ENCODE peak calls at places on chromosome 21, in seven cellular contexts. One of them, this sample, is unnamed.

GRCh38 chr21:44998621-44999427 is 59.0 kb downstream of the SLX9 start:
- DNase-seq in cardiac muscle cell: no peak
- DNase-seq in uterus: no peak
- DNase-seq in HL-60: no peak
- DNase-seq in BE2C: peak
- DNase-seq in tibial nerve: no peak
- DNase-seq in upper lobe of right lung: no peak
- DNase-seq in this sample: no peak

GRCh38 chr21:32138658-32139057 is 140.2 kb downstream of the MIS18A start:
- DNase-seq in HL-60: no peak
- DNase-seq in cardiac muscle cell: no peak
- DNase-seq in tibial nerve: no peak
- DNase-seq in upper lobe of right lung: no peak
- DNase-seq in BE2C: no peak
- DNase-seq in uterus: no peak
- DNase-seq in this sample: no peak

GRCh38 chr21:45533731-45534571 is 8.3 kb downstream of the SLC19A1 start:
- DNase-seq in cardiac muscle cell: no peak
- DNase-seq in HL-60: no peak
- DNase-seq in upper lobe of right lung: peak
- DNase-seq in uterus: no peak
- DNase-seq in BE2C: peak
- DNase-seq in tibial nerve: no peak
- DNase-seq in this sample: peak

GRCh38 chr21:15701845-15702244 is 27.9 kb upstream of the USP25 start:
- DNase-seq in upper lobe of right lung: no peak
- DNase-seq in BE2C: no peak
- DNase-seq in cardiac muscle cell: no peak
- DNase-seq in tibial nerve: no peak
- DNase-seq in uterus: no peak
- DNase-seq in HL-60: no peak
- DNase-seq in this sample: no peak

GRCh38 chr21:14734191-14734590 is 188.1 kb upstream of the SAMSN1 start:
- DNase-seq in upper lobe of right lung: no peak
- DNase-seq in cardiac muscle cell: no peak
- DNase-seq in tibial nerve: no peak
- DNase-seq in HL-60: peak
- DNase-seq in uterus: no peak
- DNase-seq in BE2C: no peak
- DNase-seq in this sample: peak

GRCh38 chr21:18617291-18617690 is 213.7 kb upstream of the TMPRSS15 start:
- DNase-seq in HL-60: no peak
- DNase-seq in uterus: no peak
- DNase-seq in tibial nerve: no peak
- DNase-seq in cardiac muscle cell: no peak
- DNase-seq in upper lobe of right lung: no peak
- DNase-seq in BE2C: no peak
- DNase-seq in this sample: no peak

GRCh38 chr21:36082140-36082742 is 12.4 kb downstream of the CBR1 start:
- DNase-seq in BE2C: no peak
- DNase-seq in cardiac muscle cell: no peak
- DNase-seq in uterus: no peak
- DNase-seq in tibial nerve: no peak
- DNase-seq in upper lobe of right lung: no peak
- DNase-seq in HL-60: no peak
- DNase-seq in this sample: no peak

GRCh38 chr21:27192286-27192685 is 225.4 kb upstream of the ADAMTS5 start:
- DNase-seq in cardiac muscle cell: no peak
- DNase-seq in tibial nerve: no peak
- DNase-seq in upper lobe of right lung: no peak
- DNase-seq in HL-60: no peak
- DNase-seq in uterus: no peak
- DNase-seq in BE2C: no peak
- DNase-seq in this sample: no peak

GRCh38 chr21:21666689-21667088 is 668.5 kb downstream of the NCAM2 start:
- DNase-seq in uterus: no peak
- DNase-seq in HL-60: no peak
- DNase-seq in cardiac muscle cell: no peak
- DNase-seq in tibial nerve: no peak
- DNase-seq in upper lobe of right lung: no peak
- DNase-seq in BE2C: no peak
- DNase-seq in this sample: no peak

GRCh38 chr21:26954591-26955214 is 12.2 kb downstream of the ADAMTS5 start:
- DNase-seq in uterus: no peak
- DNase-seq in BE2C: no peak
- DNase-seq in cardiac muscle cell: no peak
- DNase-seq in tibial nerve: no peak
- DNase-seq in HL-60: no peak
- DNase-seq in upper lobe of right lung: no peak
- DNase-seq in this sample: no peak

GRCh38 chr21:23963454-23963853 is 1643.8 kb downstream of the MRPL39 start:
- DNase-seq in tibial nerve: no peak
- DNase-seq in upper lobe of right lung: no peak
- DNase-seq in HL-60: no peak
- DNase-seq in BE2C: no peak
- DNase-seq in cardiac muscle cell: no peak
- DNase-seq in uterus: no peak
- DNase-seq in this sample: no peak

GRCh38 chr21:21688877-21689276 is 690.7 kb downstream of the NCAM2 start:
- DNase-seq in cardiac muscle cell: peak
- DNase-seq in upper lobe of right lung: peak
- DNase-seq in tibial nerve: no peak
- DNase-seq in HL-60: no peak
- DNase-seq in uterus: no peak
- DNase-seq in BE2C: peak
- DNase-seq in this sample: no peak

GRCh38 chr21:40660461-40660860 is 186.5 kb downstream of the DSCAM start:
- DNase-seq in BE2C: no peak
- DNase-seq in tibial nerve: no peak
- DNase-seq in upper lobe of right lung: no peak
- DNase-seq in HL-60: no peak
- DNase-seq in cardiac muscle cell: no peak
- DNase-seq in uterus: no peak
- DNase-seq in this sample: no peak

GRCh38 chr21:46154955-46155513 is 345 bp downstream of the FTCD start:
- DNase-seq in tibial nerve: peak
- DNase-seq in HL-60: no peak
- DNase-seq in uterus: peak
- DNase-seq in upper lobe of right lung: peak
- DNase-seq in cardiac muscle cell: no peak
- DNase-seq in BE2C: peak
- DNase-seq in this sample: peak

GRCh38 chr21:23398726-23399125 is 2208.6 kb downstream of the MRPL39 start:
- DNase-seq in BE2C: no peak
- DNase-seq in cardiac muscle cell: no peak
- DNase-seq in upper lobe of right lung: no peak
- DNase-seq in uterus: no peak
- DNase-seq in tibial nerve: no peak
- DNase-seq in HL-60: no peak
- DNase-seq in this sample: no peak

GRCh38 chr21:44399151-44399954 is 45.9 kb downstream of the TRPM2 start:
- DNase-seq in BE2C: no peak
- DNase-seq in HL-60: no peak
- DNase-seq in cardiac muscle cell: no peak
- DNase-seq in tibial nerve: no peak
- DNase-seq in upper lobe of right lung: no peak
- DNase-seq in uterus: no peak
- DNase-seq in this sample: no peak

GRCh38 chr21:33587792-33588484 is 546 bp downstream of the DONSON start:
- DNase-seq in BE2C: peak
- DNase-seq in uterus: peak
- DNase-seq in upper lobe of right lung: peak
- DNase-seq in tibial nerve: no peak
- DNase-seq in HL-60: peak
- DNase-seq in cardiac muscle cell: peak
- DNase-seq in this sample: no peak

GRCh38 chr21:39681845-39682244 is 63.1 kb upstream of the IGSF5 start:
- DNase-seq in upper lobe of right lung: no peak
- DNase-seq in BE2C: no peak
- DNase-seq in cardiac muscle cell: no peak
- DNase-seq in tibial nerve: no peak
- DNase-seq in HL-60: no peak
- DNase-seq in uterus: no peak
- DNase-seq in this sample: no peak

GRCh38 chr21:34813266-34813886 is 144.6 kb downstream of the CLIC6 start:
- DNase-seq in BE2C: no peak
- DNase-seq in cardiac muscle cell: no peak
- DNase-seq in uterus: no peak
- DNase-seq in upper lobe of right lung: no peak
- DNase-seq in HL-60: no peak
- DNase-seq in tibial nerve: no peak
- DNase-seq in this sample: peak

GRCh38 chr21:34809822-34810221 is 141.0 kb downstream of the CLIC6 start:
- DNase-seq in tibial nerve: no peak
- DNase-seq in BE2C: no peak
- DNase-seq in upper lobe of right lung: no peak
- DNase-seq in uterus: no peak
- DNase-seq in cardiac muscle cell: no peak
- DNase-seq in HL-60: no peak
- DNase-seq in this sample: no peak

GRCh38 chr21:34812510-34813265 is 143.9 kb downstream of the CLIC6 start:
- DNase-seq in uterus: no peak
- DNase-seq in BE2C: no peak
- DNase-seq in tibial nerve: no peak
- DNase-seq in cardiac muscle cell: no peak
- DNase-seq in HL-60: no peak
- DNase-seq in upper lobe of right lung: no peak
- DNase-seq in this sample: no peak

GRCh38 chr21:34810786-34811185 is 142.0 kb downstream of the CLIC6 start:
- DNase-seq in BE2C: no peak
- DNase-seq in HL-60: no peak
- DNase-seq in upper lobe of right lung: no peak
- DNase-seq in tibial nerve: no peak
- DNase-seq in uterus: no peak
- DNase-seq in cardiac muscle cell: no peak
- DNase-seq in this sample: no peak

GRCh38 chr21:34811368-34811767 is 142.6 kb downstream of the CLIC6 start:
- DNase-seq in uterus: no peak
- DNase-seq in tibial nerve: no peak
- DNase-seq in HL-60: no peak
- DNase-seq in upper lobe of right lung: no peak
- DNase-seq in cardiac muscle cell: no peak
- DNase-seq in BE2C: no peak
- DNase-seq in this sample: no peak
- TF ChIP-seq CTCF in uterus: no peak
- TF ChIP-seq CTCF in tibial nerve: no peak
- TF ChIP-seq CTCF in HL-60: no peak
- TF ChIP-seq CTCF in upper lobe of right lung: no peak
- TF ChIP-seq CTCF in cardiac muscle cell: no peak
- TF ChIP-seq CTCF in BE2C: no peak
- TF ChIP-seq CTCF in this sample: no peak

GRCh38 chr21:38386967-38387366 is 111.3 kb downstream of the ERG start:
- DNase-seq in HL-60: peak
- DNase-seq in uterus: no peak
- DNase-seq in BE2C: no peak
- DNase-seq in cardiac muscle cell: no peak
- DNase-seq in upper lobe of right lung: no peak
- DNase-seq in tibial nerve: no peak
- DNase-seq in this sample: no peak
- TF ChIP-seq CTCF in HL-60: no peak
- TF ChIP-seq CTCF in uterus: no peak
- TF ChIP-seq CTCF in BE2C: no peak
- TF ChIP-seq CTCF in cardiac muscle cell: no peak
- TF ChIP-seq CTCF in upper lobe of right lung: no peak
- TF ChIP-seq CTCF in tibial nerve: no peak
- TF ChIP-seq CTCF in this sample: no peak

GRCh38 chr21:30468912-30469812 is 11.0 kb downstream of the KRTAP19-1 start:
- DNase-seq in cardiac muscle cell: no peak
- DNase-seq in uterus: no peak
- DNase-seq in upper lobe of right lung: no peak
- DNase-seq in tibial nerve: no peak
- DNase-seq in BE2C: no peak
- DNase-seq in HL-60: no peak
- DNase-seq in this sample: no peak

GRCh38 chr21:30463713-30464112 is 16.5 kb downstream of the KRTAP19-1 start:
- DNase-seq in cardiac muscle cell: peak
- DNase-seq in BE2C: no peak
- DNase-seq in upper lobe of right lung: no peak
- DNase-seq in uterus: no peak
- DNase-seq in tibial nerve: no peak
- DNase-seq in HL-60: no peak
- DNase-seq in this sample: no peak
- TF ChIP-seq CTCF in cardiac muscle cell: no peak
- TF ChIP-seq CTCF in BE2C: peak
- TF ChIP-seq CTCF in upper lobe of right lung: peak
- TF ChIP-seq CTCF in uterus: no peak
- TF ChIP-seq CTCF in tibial nerve: no peak
- TF ChIP-seq CTCF in HL-60: peak
- TF ChIP-seq CTCF in this sample: peak

GRCh38 chr21:34614443-34614692 is 545 bp downstream of the RCAN1 start:
- DNase-seq in HL-60: no peak
- DNase-seq in BE2C: no peak
- DNase-seq in tibial nerve: no peak
- DNase-seq in cardiac muscle cell: no peak
- DNase-seq in uterus: no peak
- DNase-seq in upper lobe of right lung: no peak
- DNase-seq in this sample: no peak

GRCh38 chr21:34613679-34614442 is 1.1 kb downstream of the RCAN1 start:
- DNase-seq in BE2C: no peak
- DNase-seq in HL-60: no peak
- DNase-seq in uterus: no peak
- DNase-seq in upper lobe of right lung: no peak
- DNase-seq in tibial nerve: no peak
- DNase-seq in cardiac muscle cell: no peak
- DNase-seq in this sample: no peak

GRCh38 chr21:34615487-34615814 is 538 bp upstream of the RCAN1 start:
- DNase-seq in upper lobe of right lung: no peak
- DNase-seq in HL-60: no peak
- DNase-seq in BE2C: no peak
- DNase-seq in tibial nerve: no peak
- DNase-seq in uterus: no peak
- DNase-seq in cardiac muscle cell: no peak
- DNase-seq in this sample: no peak

GRCh38 chr21:34612557-34612956 is 2.4 kb downstream of the RCAN1 start:
- DNase-seq in BE2C: no peak
- DNase-seq in HL-60: no peak
- DNase-seq in tibial nerve: no peak
- DNase-seq in cardiac muscle cell: no peak
- DNase-seq in upper lobe of right lung: no peak
- DNase-seq in uterus: no peak
- DNase-seq in this sample: no peak

DNA sequence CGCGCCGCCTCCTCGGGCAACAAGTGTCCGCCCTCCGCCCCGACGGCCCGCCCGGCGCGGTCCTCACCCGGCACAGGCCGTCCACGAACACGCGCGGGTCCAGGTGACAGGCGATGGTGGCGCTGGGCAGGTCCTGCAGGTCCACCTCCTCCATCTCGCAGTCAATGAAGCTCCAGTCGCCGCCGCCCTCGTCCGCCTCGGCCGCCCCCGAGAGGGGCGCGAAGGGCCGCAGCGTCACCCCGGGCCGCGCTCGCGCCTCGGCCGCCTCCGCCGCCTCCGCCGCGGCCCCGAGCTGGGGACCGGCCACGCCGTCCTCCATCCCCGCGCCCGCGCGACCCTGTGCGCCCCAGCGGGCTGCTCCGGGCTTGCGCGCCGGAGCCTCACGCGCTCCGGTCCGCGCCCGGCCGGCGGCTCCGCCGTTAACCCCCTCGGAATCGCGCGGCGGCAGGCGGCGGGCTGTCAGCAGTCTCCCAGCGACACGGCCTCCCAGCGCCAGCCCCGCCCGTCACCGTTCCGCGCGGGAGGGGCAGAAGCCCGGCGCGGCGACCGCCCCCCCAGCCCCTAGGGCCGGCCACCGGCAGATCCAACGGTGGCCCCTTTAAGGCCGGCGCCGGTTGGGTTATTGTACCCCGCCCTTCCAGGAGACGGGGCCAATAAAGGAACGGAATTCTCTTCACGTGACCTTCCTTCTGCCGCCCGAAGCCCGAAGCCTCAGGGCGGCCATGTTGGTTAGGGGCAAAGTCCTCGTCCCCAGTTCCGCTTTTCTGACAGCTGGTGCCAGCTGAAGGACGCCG is at the start of gene RCAN1:
- DNase-seq in uterus: peak
- DNase-seq in tibial nerve: peak
- DNase-seq in HL-60: peak
- DNase-seq in BE2C: peak
- DNase-seq in cardiac muscle cell: peak
- DNase-seq in upper lobe of right lung: peak
- DNase-seq in this sample: peak
- TF ChIP-seq CTCF in uterus: no peak
- TF ChIP-seq CTCF in tibial nerve: peak
- TF ChIP-seq CTCF in HL-60: no peak
- TF ChIP-seq CTCF in BE2C: no peak
- TF ChIP-seq CTCF in cardiac muscle cell: no peak
- TF ChIP-seq CTCF in upper lobe of right lung: no peak
- TF ChIP-seq CTCF in this sample: no peak